ENCODE peak calls at places on chromosomes 11 and 22, in nine cellular contexts. V is dorsolateral prefrontal cortex, A is fibroblast of lung, S is ascending aorta, T is astrocyte of the spinal cord, P is fibroblast of pulmonary artery, Z is colonic mucosa, X is left ventricle myocardium inferior, F is Calu3. D is an unnamed sample.

GRCh38 chr11:118638726-118639125 is 31.3 kb downstream of the PHLDB1 start:
- DNase-seq in T (no peak), X (no peak), Z (no peak), V (no peak), A (no peak), F (no peak), S (no peak), P (no peak), D (no peak)

GRCh38 chr22:20803696-20804324 is 29.9 kb downstream of the SERPIND1 start:
- DNase-seq in X (no peak), F (peak; percentile 57), A (peak; percentile 11), V (peak; percentile 59), P (peak; percentile 50), Z (peak; percentile 36), S (no peak), T (peak; percentile 13), D (no peak)

GRCh38 chr11:83508804-83509203 is 222.6 kb upstream of the CCDC90B start:
- DNase-seq in X (no peak), A (no peak), Z (no peak), V (no peak), F (no peak), S (no peak), P (no peak), T (no peak), D (no peak)

GRCh38 chr11:503179-503981 is 3.7 kb downstream of the RNH1 start:
- DNase-seq in T (peak; percentile 18), S (peak; percentile 82), P (peak; percentile 76), F (no peak), Z (peak; percentile 47), X (peak; percentile 59), A (peak; percentile 18), V (peak; percentile 92), D (peak; percentile 86)

GRCh38 chr11:130159657-130160459 is at the start of gene ST14:
- DNase-seq in X (no peak), P (no peak), F (peak; percentile 81), V (no peak), A (no peak), T (no peak), Z (peak; percentile 89), S (no peak), D (no peak)

GRCh38 chr22:46087816-46088277 is 62.5 kb upstream of the PPARA start:
- DNase-seq in X (peak; percentile 93), Z (peak; percentile 78), S (peak; percentile 96), F (peak; percentile 73), A (peak; percentile 94), T (peak; percentile 93), P (peak; percentile 91), V (peak; percentile 98), D (peak; percentile 98)

GRCh38 chr11:130726234-130726559 is 190.1 kb downstream of the SNX19 start:
- DNase-seq in A (peak; percentile 87), Z (peak; percentile 34), T (peak; percentile 72), S (no peak), X (no peak), F (no peak), P (peak; percentile 77), V (no peak), D (no peak)

GRCh38 chr11:69209936-69210659 is 54.4 kb downstream of the SMIM38 start:
- DNase-seq in Z (no peak), X (no peak), F (peak; percentile 61), P (no peak), T (no peak), V (no peak), A (no peak), S (peak; percentile 48), D (peak; percentile 64)

GRCh38 chr11:45110562-45110961 is 35.9 kb upstream of the PRDM11 start:
- DNase-seq in F (peak; percentile 52), S (no peak), V (no peak), T (peak; percentile 70), P (peak; percentile 85), X (no peak), A (peak; percentile 48), Z (peak; percentile 59), D (no peak)

GRCh38 chr22:28151241-28151640 is 232.2 kb upstream of the PITPNB start:
- DNase-seq in A (no peak), F (no peak), V (no peak), X (no peak), P (no peak), T (no peak), Z (no peak), S (no peak), D (no peak)

GRCh38 chr22:44311104-44311854 is 1.5 kb downstream of the SHISAL1 start:
- DNase-seq in Z (no peak), S (no peak), X (no peak), T (no peak), P (no peak), A (no peak), V (no peak), F (no peak), D (no peak)
- TF ChIP-seq CTCF in Z (no peak), S (no peak), X (no peak), T (peak; percentile 6), P (no peak), A (no peak), V (no peak), F (no peak), D (no peak)

DNA sequence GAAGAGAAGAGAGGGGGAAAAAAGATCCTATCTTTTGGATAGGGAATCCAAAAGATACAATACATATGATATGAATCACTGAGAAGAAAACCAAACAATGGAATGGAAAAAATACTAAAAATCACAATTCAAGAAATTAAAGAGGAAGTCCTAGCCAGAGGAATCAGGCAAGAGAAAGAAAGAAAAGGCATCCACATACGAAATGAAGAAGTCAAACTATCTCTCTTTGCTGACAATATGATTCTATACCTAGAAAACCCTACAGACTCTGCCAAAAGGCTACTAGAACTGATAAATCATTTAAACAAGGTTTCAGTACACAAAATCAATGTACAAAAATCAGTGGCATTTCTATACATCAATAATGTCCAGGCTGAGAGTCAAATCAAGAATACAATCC is 91.4 kb downstream of the EFCAB6 start:
- DNase-seq in V (no peak), P (no peak), Z (no peak), X (no peak), A (no peak), S (no peak), T (no peak), F (no peak), D (no peak)
- TF ChIP-seq CTCF in V (no peak), P (no peak), Z (no peak), X (no peak), A (no peak), S (no peak), T (no peak), F (no peak), D (no peak)

GRCh38 chr22:36274547-36274946 is 21.6 kb downstream of the APOL1 start:
- DNase-seq in Z (no peak), T (no peak), A (no peak), F (no peak), S (no peak), P (no peak), V (no peak), X (no peak), D (no peak)

GRCh38 chr22:36279219-36279666 is 26.3 kb downstream of the APOL1 start:
- DNase-seq in S (no peak), V (no peak), Z (no peak), T (no peak), X (no peak), P (no peak), F (no peak), A (no peak), D (no peak)

GRCh38 chr22:36281726-36282077 is 28.8 kb downstream of the APOL1 start:
- DNase-seq in V (no peak), S (no peak), F (no peak), X (no peak), T (no peak), P (no peak), Z (no peak), A (no peak), D (no peak)

GRCh38 chr22:36280379-36280778 is 27.4 kb downstream of the APOL1 start:
- DNase-seq in V (no peak), S (peak; percentile 69), F (no peak), A (no peak), P (no peak), X (no peak), Z (no peak), T (no peak), D (no peak)

GRCh38 chr22:36277482-36278291 is 24.8 kb downstream of the APOL1 start:
- DNase-seq in T (peak; percentile 52), X (peak; percentile 61), Z (peak; percentile 63), V (no peak), F (peak; percentile 64), S (no peak), P (peak; percentile 70), A (peak; percentile 53), D (no peak)
- TF ChIP-seq CTCF in T (peak; percentile 81), X (peak; percentile 89), Z (peak; percentile 68), V (peak; percentile 81), F (peak; percentile 74), S (peak; percentile 79), P (peak; percentile 76), A (peak; percentile 82), D (peak; percentile 75)

GRCh38 chr11:133408402-133408801 is 123.9 kb downstream of the OPCML start:
- DNase-seq in S (no peak), P (no peak), F (no peak), Z (no peak), A (no peak), V (no peak), T (no peak), X (no peak), D (no peak)

GRCh38 chr11:133406493-133406892 is 125.8 kb downstream of the OPCML start:
- DNase-seq in V (no peak), A (no peak), T (no peak), X (no peak), F (no peak), P (no peak), S (no peak), Z (no peak), D (no peak)

GRCh38 chr11:133399855-133400625 is 132.3 kb downstream of the OPCML start:
- DNase-seq in A (no peak), P (no peak), F (no peak), Z (no peak), T (no peak), S (no peak), X (no peak), V (no peak), D (no peak)

GRCh38 chr11:133402551-133402950 is 129.8 kb downstream of the OPCML start:
- DNase-seq in X (no peak), T (no peak), A (no peak), P (no peak), Z (no peak), S (no peak), V (no peak), F (no peak), D (no peak)

DNA sequence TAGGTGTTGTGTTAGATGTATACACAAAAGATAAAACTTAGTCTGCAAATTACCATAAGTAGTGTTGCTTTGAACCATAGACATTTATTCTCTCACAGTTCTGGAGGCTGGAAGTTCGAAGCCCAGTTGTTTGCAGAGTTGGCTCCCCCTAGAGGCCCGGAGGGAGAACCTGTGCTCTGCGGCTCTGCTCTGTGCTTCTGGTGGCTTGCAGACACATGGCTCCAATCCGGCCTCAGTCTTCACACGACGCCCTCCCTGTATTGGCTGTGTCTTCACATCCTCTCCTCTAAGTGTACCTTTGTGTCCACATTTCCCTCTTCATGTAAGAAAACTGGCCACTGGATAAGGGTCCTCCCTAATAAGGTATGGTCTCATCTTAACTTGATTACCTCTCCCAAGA is 128.4 kb downstream of the OPCML start:
- DNase-seq in X (no peak), F (no peak), P (no peak), Z (no peak), T (no peak), A (no peak), S (no peak), V (no peak), D (no peak)
- TF ChIP-seq CTCF in X (peak; percentile 34), F (no peak), P (no peak), Z (no peak), T (no peak), A (no peak), S (no peak), V (peak; percentile 37), D (no peak)

D was measured in coronary artery.